ENCODE peak calls at places on chromosomes 5 and 9, in four cellular contexts. N, M, G and W are unnamed samples.
A peak's percentile ranks its signal among the peaks of the same experiment; 100 is the strongest.

GRCh38 chr9:109110326-109111014 is 9.3 kb downstream of the TMEM245 start:
- DNase-seq in N (no peak), M (no peak), G (no peak), W (no peak)

GRCh38 chr9:98740226-98740881 is 31.6 kb upstream of the GABBR2 start:
- DNase-seq in M (no peak), G (no peak), N (no peak), W (no peak)

GRCh38 chr5:150301170-150301505 is 1.6 kb downstream of the ARSI start:
- DNase-seq in G (peak; percentile 24), N (no peak), M (no peak), W (no peak)

GRCh38 chr5:172855597-172856292 is 21.7 kb downstream of the ERGIC1 start:
- DNase-seq in M (no peak), G (no peak), N (no peak), W (no peak)

GRCh38 chr5:131363811-131364506 is 100.1 kb downstream of the CDC42SE2 start:
- DNase-seq in N (no peak), M (no peak), G (no peak), W (no peak)

GRCh38 chr5:64195981-64196380 is 30.3 kb downstream of the RNF180 start:
- DNase-seq in M (no peak), N (no peak), G (no peak), W (no peak)

GRCh38 chr5:138803935-138804334 is 50.7 kb downstream of the CTNNA1 start:
- DNase-seq in N (no peak), M (no peak), G (no peak), W (no peak)

GRCh38 chr9:129757045-129757444 is 4.2 kb upstream of the PTGES start:
- DNase-seq in N (no peak), G (no peak), M (peak; percentile 17), W (peak; percentile 9)

GRCh38 chr9:130995399-130995941 is 13.5 kb upstream of the LAMC3 start:
- DNase-seq in G (peak; percentile 58), M (peak; percentile 40), N (peak; percentile 3), W (no peak)

GRCh38 chr9:132161743-132162187 is at the start of gene NTNG2:
- DNase-seq in M (no peak), G (no peak), N (no peak), W (no peak)

GRCh38 chr5:158832736-158833135 is 267.0 kb downstream of the EBF1 start:
- DNase-seq in G (no peak), N (no peak), M (no peak), W (no peak)
- TF ChIP-seq EZH2phosphoT487 in G (no peak), N (no peak), M (no peak), W (no peak)

GRCh38 chr9:34123682-34124081 is 2.8 kb downstream of the DCAF12 start:
- DNase-seq in G (no peak), M (no peak), N (peak; percentile 85), W (peak; percentile 45)
- H3K27ac ChIP-seq in G (no peak overlapping the region), M (no peak overlapping the region), N (peak overlapping the region; percentile 81), W (peak overlapping the region; percentile 79)

DNA sequence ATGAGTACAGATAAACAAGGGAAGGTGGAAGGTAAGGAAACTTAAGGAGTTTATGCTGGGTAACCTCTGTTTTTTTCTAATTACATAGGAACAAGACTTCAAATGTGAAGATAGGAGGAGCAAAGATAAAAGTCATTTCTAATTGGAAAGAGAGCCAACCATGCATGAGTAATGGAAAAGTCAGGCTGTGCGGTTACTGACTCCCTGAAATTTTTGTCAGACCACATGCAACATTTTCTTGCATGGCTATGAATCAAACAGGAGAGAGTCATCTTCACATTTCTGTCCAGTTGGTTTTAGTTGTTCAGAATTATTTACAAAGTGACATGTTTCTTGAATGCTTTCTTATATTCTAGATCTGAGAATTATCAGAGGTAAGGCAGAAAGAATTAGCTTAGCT is 100.9 kb upstream of the PIK3R1 start:
- DNase-seq in G (no peak), N (no peak), M (no peak), W (no peak)
- TF ChIP-seq EZH2phosphoT487 in G (no peak), N (no peak), M (no peak), W (no peak)

DNA sequence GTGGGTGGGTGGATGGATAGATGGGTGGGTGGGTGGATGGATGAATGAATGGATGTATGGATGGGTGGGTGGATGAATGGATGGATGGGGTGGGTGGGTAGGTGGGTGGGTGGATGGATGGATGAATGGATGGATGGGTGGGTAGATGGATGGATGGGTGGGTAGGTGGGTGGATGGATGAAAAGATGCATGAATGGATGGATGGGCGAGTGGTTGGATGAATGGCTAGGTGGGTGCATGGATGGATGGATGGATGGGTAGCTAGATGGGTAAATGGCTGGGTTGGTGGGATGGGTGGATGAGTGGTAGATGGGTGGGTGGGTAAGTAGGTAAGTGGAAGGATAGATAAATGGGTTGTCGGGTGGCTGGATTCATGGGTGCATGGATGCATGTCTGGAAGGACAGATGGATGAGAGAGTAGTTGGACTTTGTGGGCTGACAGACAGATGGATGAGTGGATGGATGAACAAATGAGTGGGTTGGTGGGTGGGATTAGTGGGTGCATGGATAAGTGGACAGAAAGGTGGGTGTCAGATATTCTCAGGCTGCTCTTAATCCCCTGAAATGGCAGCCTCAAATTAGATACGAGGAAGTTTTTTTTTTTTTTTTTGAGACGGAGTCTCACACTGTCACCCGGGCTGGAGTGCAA is 100.8 kb upstream of the SARDH start:
- DNase-seq in M (no peak), G (no peak), N (no peak), W (no peak)
- H3K27ac ChIP-seq in M (no peak overlapping the region), G (no peak overlapping the region), N (no peak overlapping the region), W (no peak overlapping the region)

GRCh38 chr5:79170661-79171060 is 59.1 kb downstream of the BHMT start:
- DNase-seq in N (no peak), M (no peak), G (no peak), W (no peak)
- TF ChIP-seq EZH2phosphoT487 in N (no peak), M (no peak), G (no peak), W (no peak)

DNA sequence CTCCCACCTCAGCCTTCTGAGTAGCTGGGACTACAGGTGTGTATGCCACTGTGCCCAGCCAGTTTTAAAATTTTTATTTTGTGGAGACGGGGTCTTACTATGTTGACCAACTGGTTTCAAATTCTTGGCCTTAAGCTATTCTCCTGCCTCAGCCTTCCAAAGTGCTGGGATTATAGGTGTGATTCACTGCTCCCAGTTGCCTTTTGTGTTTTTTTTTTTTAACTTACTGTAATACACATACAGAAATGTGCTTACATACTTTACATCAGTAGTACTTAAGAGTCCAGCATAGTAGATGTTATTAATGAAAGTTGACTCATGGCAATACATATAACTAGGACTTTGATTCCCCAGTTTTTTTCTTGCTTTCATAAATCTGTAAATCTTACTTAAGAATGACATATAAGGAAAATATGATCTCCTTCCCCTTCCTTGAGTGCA is 4.7 kb downstream of the MAN2A1 start:
- DNase-seq in N (no peak), M (no peak), G (no peak), W (no peak)
- H3K27ac ChIP-seq in N (no peak overlapping the region), M (no peak overlapping the region), G (no peak overlapping the region), W (peak overlapping the region; percentile 92)

DNA sequence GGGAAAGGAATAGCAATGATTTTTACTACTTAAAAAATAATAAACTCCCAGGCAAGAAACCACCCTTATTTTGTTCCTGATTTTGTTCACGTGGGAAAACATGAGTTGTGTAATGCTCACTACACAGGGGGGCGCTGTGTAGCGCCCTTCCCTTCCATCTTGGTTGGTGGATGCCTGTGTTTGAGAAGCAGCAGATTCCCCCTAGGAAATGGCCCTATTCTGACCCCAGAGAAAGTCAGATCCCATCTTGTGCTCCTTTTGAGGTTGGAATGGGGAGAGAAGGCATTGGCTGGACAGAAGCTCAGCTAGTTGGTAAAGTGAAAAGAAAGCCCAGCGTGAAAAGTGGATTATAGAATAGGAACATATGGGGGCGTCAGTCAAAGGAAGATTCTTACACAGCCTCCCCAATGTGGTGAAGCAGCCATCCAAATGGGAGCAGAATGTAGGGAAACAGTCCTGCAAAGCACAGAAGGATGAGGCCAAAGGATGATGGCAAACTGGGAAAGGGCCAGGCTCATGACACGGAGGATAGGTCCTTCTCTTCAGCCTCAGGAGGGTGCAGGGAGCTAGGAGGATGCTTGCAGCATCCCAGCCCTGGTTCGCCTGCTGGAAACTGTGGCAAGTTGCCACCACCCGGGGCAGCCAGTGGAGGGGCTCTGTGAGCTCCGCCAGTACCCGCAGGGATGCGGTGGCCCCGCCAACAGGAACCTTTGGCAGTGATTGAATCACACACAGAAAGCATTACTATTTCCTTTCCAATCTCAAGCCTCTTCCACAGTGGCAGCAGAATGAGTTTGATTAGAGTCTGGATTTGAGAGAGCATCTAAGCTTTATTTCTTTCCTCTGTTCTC is 314.2 kb upstream of the DAP start:
- DNase-seq in M (peak; percentile 56), N (no peak), G (peak; percentile 53), W (no peak)
- TF ChIP-seq EZH2phosphoT487 in M (no peak), N (no peak), G (no peak), W (no peak)

DNA sequence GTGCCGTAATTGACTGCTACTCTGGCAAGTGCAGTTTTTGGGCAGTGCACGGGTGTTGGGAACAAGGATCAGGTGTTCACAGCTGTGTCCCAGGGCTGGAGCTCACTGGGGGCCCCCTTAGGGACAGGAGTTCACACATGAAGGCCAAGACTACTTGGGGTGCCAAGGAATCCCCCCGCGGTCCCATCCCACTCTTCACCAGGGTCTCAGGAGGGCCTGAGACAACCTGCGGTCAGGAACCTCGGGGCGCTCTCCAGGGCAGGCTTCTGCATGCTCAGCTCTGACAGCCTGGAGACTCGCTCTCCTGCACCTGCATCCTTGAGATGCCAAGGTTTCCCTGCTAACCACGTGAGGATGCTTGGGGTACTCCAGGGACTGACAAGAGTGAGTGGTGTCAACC is 2.3 kb upstream of the MAN1B1 start:
- DNase-seq in M (no peak), G (no peak), N (no peak), W (no peak)
- H3K27ac ChIP-seq in M (no peak overlapping the region), G (no peak overlapping the region), N (no peak overlapping the region), W (no peak overlapping the region)

GRCh38 chr9:19937121-19937520 is 148.3 kb upstream of the SLC24A2 start:
- DNase-seq in N (no peak), G (no peak), M (no peak), W (no peak)
- TF ChIP-seq EZH2phosphoT487 in N (no peak), G (no peak), M (no peak), W (no peak)